ENCODE peak calls at places on chromosomes 11 and 22, in eight cellular contexts. P is stimulated activated CD4-positive, alpha-beta T cell treated with anti-CD3 and anti-CD28 coated beads, Interleukin-4, amount 100 ng/mL, for 48 hours; E is NCI-H2081; O is activated T-helper 9 cell treated with anti-CD3 and anti-CD28 coated beads, Interleukin-2, amount 50 U/mL, for 16 hours; W is HCT116; H is RWPE1; J is A172; G is WTC11. U is an unnamed sample.

GRCh38 chr22:16818538-16818937 is 6.7 kb downstream of the XKR3 start:
- DNase-seq in P (no peak), E (no peak), O (no peak), W (no peak), H (no peak), J (no peak), G (no peak), U (no peak)

GRCh38 chr22:28183078-28183870 is 264.2 kb upstream of the PITPNB start:
- DNase-seq in P (no peak), E (no peak), O (no peak), W (no peak), H (no peak), J (no peak), G (no peak), U (peak; percentile 14)

GRCh38 chr11:92297551-92298237 is 73.1 kb downstream of the FAT3 start:
- DNase-seq in P (no peak), E (no peak), O (no peak), W (no peak), H (no peak), J (no peak), G (no peak), U (no peak)

GRCh38 chr11:123585206-123585605 is 69.2 kb downstream of the SCN3B start:
- DNase-seq in P (no peak), E (no peak), O (no peak), W (no peak), H (no peak), J (no peak), G (no peak), U (no peak)

GRCh38 chr11:76856111-76856510 is 4.6 kb upstream of the ACER3 start:
- DNase-seq in P (no peak), E (no peak), O (no peak), W (no peak), H (no peak), J (no peak), G (no peak), U (peak; percentile 56)

GRCh38 chr11:65817312-65817814 is 16.4 kb upstream of the SNX32 start:
- DNase-seq in P (no peak), E (no peak), O (no peak), W (no peak), H (no peak), J (no peak), G (no peak), U (no peak)

GRCh38 chr11:124050770-124051169 is 9.6 kb upstream of the OR10G7 start:
- DNase-seq in P (no peak), E (no peak), O (no peak), W (no peak), H (no peak), J (no peak), G (no peak), U (no peak)

GRCh38 chr11:114057147-114057546 is 2.4 kb upstream of the ZBTB16 start:
- DNase-seq in P (no peak), E (no peak), O (no peak), W (no peak), H (no peak), J (no peak), G (no peak), U (no peak)

GRCh38 chr22:45877651-45878050 is 99.3 kb downstream of the WNT7B start:
- DNase-seq in P (no peak), E (no peak), O (no peak), W (no peak), H (no peak), J (no peak), G (no peak), U (no peak)

GRCh38 chr11:102590646-102591045 is 34.5 kb downstream of the MMP20 start:
- DNase-seq in P (no peak), E (no peak), O (no peak), W (no peak), H (no peak), J (no peak), G (no peak), U (no peak)

GRCh38 chr11:75351541-75352416 is at the start of gene ARRB1:
- DNase-seq in P (peak; percentile 30), E (no peak), O (peak; percentile 48), W (no peak), H (peak; percentile 50), J (no peak), G (peak; percentile 66), U (peak; percentile 41)

GRCh38 chr22:30733081-30733680 is 38.5 kb downstream of the OSBP2 start:
- DNase-seq in P (no peak), E (no peak), O (no peak), W (no peak), H (no peak), J (peak; percentile 39), G (no peak), U (peak; percentile 29)

GRCh38 chr22:20010307-20011122 is 6.1 kb downstream of the ARVCF start:
- DNase-seq in P (no peak), E (no peak), O (no peak), W (no peak), H (no peak), J (no peak), G (no peak), U (no peak)

GRCh38 chr22:29112102-29112501 is 39.3 kb downstream of the KREMEN1 start:
- DNase-seq in P (no peak), E (no peak), O (no peak), W (no peak), H (no peak), J (no peak), G (no peak), U (no peak)

GRCh38 chr11:71500601-71501021 is 26.5 kb upstream of the KRTAP5-7 start:
- DNase-seq in P (no peak), E (no peak), O (no peak), W (peak; percentile 2), H (no peak), J (peak; percentile 71), G (no peak), U (peak; percentile 9)

GRCh38 chr11:34305095-34305692 is 52.6 kb downstream of the ABTB2 start:
- DNase-seq in P (no peak), E (no peak), O (no peak), W (no peak), H (no peak), J (no peak), G (no peak), U (no peak)

GRCh38 chr11:71192629-71193028 is 59.7 kb downstream of the SHANK2 start:
- DNase-seq in P (no peak), E (no peak), O (no peak), W (no peak), H (no peak), J (no peak), G (no peak), U (no peak)

GRCh38 chr11:62602141-62603071 is 741 bp upstream of the MTA2 start:
- DNase-seq in P (no peak), E (peak; percentile 56), O (peak; percentile 32), W (no peak), H (peak; percentile 79), J (no peak), G (peak; percentile 77), U (no peak)

GRCh38 chr11:45280449-45280848 is 5.7 kb downstream of the SYT13 start:
- DNase-seq in P (no peak), E (peak; percentile 76), O (no peak), W (no peak), H (no peak), J (peak; percentile 14), G (no peak), U (no peak)

GRCh38 chr22:25754527-25755202 is 12.7 kb downstream of the MYO18B start:
- DNase-seq in P (no peak), E (no peak), O (no peak), W (no peak), H (no peak), J (peak; percentile 91), G (no peak), U (peak; percentile 11)

GRCh38 chr11:74388678-74389327 is 9.4 kb downstream of the PGM2L1 start:
- DNase-seq in P (peak; percentile 51), E (peak; percentile 13), O (peak; percentile 30), W (no peak), H (peak; percentile 36), J (peak; percentile 66), G (no peak), U (peak; percentile 63)

GRCh38 chr11:3205261-3206127 is 13.1 kb downstream of the MRGPRG start:
- DNase-seq in P (no peak), E (no peak), O (no peak), W (no peak), H (no peak), J (no peak), G (peak; percentile 12), U (no peak)

GRCh38 chr22:42814215-42814614 is 42.9 kb downstream of the ARFGAP3 start:
- DNase-seq in P (no peak), E (no peak), O (no peak), W (no peak), H (no peak), J (no peak), G (no peak), U (no peak)

U was measured in MCF 10A.